ENCODE peak calls at places on chromosomes 11 and 22, in ten cellular contexts. S is LNCaP clone FGC, L is neuronal stem cell, J is tibial artery, K is uterus, C is astrocyte, Q is AG04449, U is Caco-2, W is H7, M is IMR-90. D is an unnamed sample.

GRCh38 chr22:33922268-33922667 is 2.0 kb upstream of the LARGE1 start:
- DNase-seq in Q (no peak), L (no peak), S (no peak), J (peak; percentile 34), M (peak; percentile 34), W (no peak), U (no peak), C (peak; percentile 9), K (peak; percentile 49), D (peak; percentile 75)

GRCh38 chr11:120750647-120751419 is 239.3 kb downstream of the GRIK4 start:
- DNase-seq in L (no peak), M (no peak), J (no peak), W (no peak), C (no peak), Q (no peak), K (no peak), U (no peak), S (no peak), D (no peak)

GRCh38 chr11:70242885-70243284 is 27.6 kb upstream of the PPFIA1 start:
- DNase-seq in U (peak; percentile 97), C (no peak), W (no peak), K (no peak), Q (no peak), M (no peak), J (no peak), S (no peak), L (no peak), D (no peak)

GRCh38 chr11:109015283-109015682 is 350.4 kb downstream of the DDX10 start:
- DNase-seq in W (no peak), S (no peak), K (no peak), J (no peak), Q (peak; percentile 29), U (no peak), L (no peak), C (peak; percentile 75), M (peak; percentile 82), D (no peak)

GRCh38 chr22:47674600-47674999 is 912.1 kb downstream of the TBC1D22A start:
- DNase-seq in C (no peak), L (no peak), K (no peak), M (no peak), S (no peak), J (no peak), Q (no peak), U (no peak), W (no peak), D (no peak)

GRCh38 chr11:126890561-126890960 is 110.0 kb downstream of the KIRREL3 start:
- DNase-seq in J (no peak), S (no peak), M (no peak), C (no peak), L (no peak), U (no peak), W (peak; percentile 58), K (no peak), Q (no peak), D (no peak)

GRCh38 chr11:104705475-104706195 is 192.6 kb downstream of the CASP12 start:
- DNase-seq in M (peak; percentile 18), W (no peak), K (no peak), Q (no peak), L (no peak), U (no peak), C (peak; percentile 38), S (no peak), J (peak; percentile 41), D (peak; percentile 63)

GRCh38 chr22:21650280-21650679 is 8.2 kb downstream of the SDF2L1 start:
- DNase-seq in S (no peak), W (no peak), K (no peak), J (no peak), M (no peak), Q (no peak), C (no peak), L (no peak), U (no peak), D (no peak)

GRCh38 chr11:124716596-124716995 is 23.1 kb upstream of the NRGN start:
- DNase-seq in J (no peak), W (no peak), U (no peak), M (peak; percentile 27), L (no peak), C (peak; percentile 44), Q (no peak), K (no peak), S (no peak), D (no peak)

GRCh38 chr11:1759851-1760220 is 3.9 kb downstream of the CTSD start:
- DNase-seq in L (no peak), U (no peak), W (no peak), M (no peak), K (no peak), C (no peak), J (no peak), Q (no peak), S (no peak), D (no peak)
- H3K4me3 ChIP-seq in L (no peak overlapping the region), U (no peak overlapping the region), W (no peak overlapping the region), M (no peak overlapping the region), K (no peak overlapping the region), C (no peak overlapping the region), J (peak overlapping the region; percentile 27), Q (no peak overlapping the region), S (no peak overlapping the region), D (no peak overlapping the region)

GRCh38 chr11:48019597-48019996 is 39.2 kb downstream of the PTPRJ start:
- DNase-seq in M (no peak), K (no peak), Q (no peak), L (no peak), W (no peak), C (no peak), J (no peak), S (no peak), U (no peak), D (no peak)
- H3K4me3 ChIP-seq in M (no peak overlapping the region), K (no peak overlapping the region), Q (no peak overlapping the region), L (no peak overlapping the region), W (no peak overlapping the region), C (no peak overlapping the region), J (no peak overlapping the region), S (no peak overlapping the region), U (no peak overlapping the region), D (no peak overlapping the region)

GRCh38 chr11:36375348-36376314 is 79.5 kb downstream of the PRR5L start:
- DNase-seq in Q (no peak), M (no peak), K (no peak), U (no peak), L (peak; percentile 26), C (no peak), W (peak; percentile 67), S (no peak), J (no peak), D (no peak)

GRCh38 chr11:36376315-36376887 is 80.3 kb downstream of the PRR5L start:
- DNase-seq in J (peak; percentile 31), S (no peak), U (no peak), C (peak; percentile 44), W (peak; percentile 80), M (peak; percentile 18), K (peak; percentile 25), Q (no peak), L (peak; percentile 42), D (peak; percentile 66)

GRCh38 chr11:36376888-36377758 is 81.0 kb downstream of the PRR5L start:
- DNase-seq in K (peak; percentile 31), W (peak; percentile 92), Q (no peak), J (peak; percentile 45), S (no peak), M (peak; percentile 28), U (peak; percentile 38), L (peak; percentile 63), C (peak; percentile 48), D (peak; percentile 81)

GRCh38 chr11:36379653-36380052 is 83.6 kb downstream of the PRR5L start:
- DNase-seq in C (no peak), S (no peak), U (no peak), Q (no peak), M (no peak), K (no peak), J (no peak), L (no peak), W (no peak), D (no peak)

GRCh38 chr11:36377759-36378553 is 81.9 kb downstream of the PRR5L start:
- DNase-seq in U (no peak), S (no peak), J (no peak), W (peak; percentile 46), M (no peak), K (no peak), Q (no peak), C (no peak), L (no peak), D (no peak)
- H3K4me3 ChIP-seq in U (peak overlapping the region; percentile 44), S (no peak overlapping the region), J (peak overlapping the region; percentile 56), W (peak overlapping the region; percentile 67), M (peak overlapping the region; percentile 83), K (peak overlapping the region; percentile 36), Q (peak overlapping the region; percentile 83), C (peak overlapping the region; percentile 83), L (peak overlapping the region; percentile 59), D (peak overlapping the region; percentile 61)

GRCh38 chr11:60459345-60459744 is 3.7 kb downstream of the MS4A1 start:
- DNase-seq in S (no peak), U (no peak), W (no peak), J (no peak), C (no peak), Q (no peak), K (no peak), M (no peak), L (no peak), D (no peak)
- H3K4me3 ChIP-seq in S (no peak overlapping the region), U (no peak overlapping the region), W (no peak overlapping the region), J (no peak overlapping the region), C (no peak overlapping the region), Q (no peak overlapping the region), K (no peak overlapping the region), M (no peak overlapping the region), L (no peak overlapping the region), D (no peak overlapping the region)

GRCh38 chr11:47944555-47945128 is 35.7 kb upstream of the PTPRJ start:
- DNase-seq in Q (no peak), K (no peak), L (no peak), W (no peak), C (peak; percentile 32), S (no peak), J (no peak), M (no peak), U (no peak), D (no peak)
- H3K4me3 ChIP-seq in Q (no peak overlapping the region), K (no peak overlapping the region), L (no peak overlapping the region), W (peak overlapping the region; percentile 6), C (no peak overlapping the region), S (no peak overlapping the region), J (no peak overlapping the region), M (no peak overlapping the region), U (no peak overlapping the region), D (no peak overlapping the region)

GRCh38 chr11:133441964-133442660 is 90.2 kb downstream of the OPCML start:
- DNase-seq in M (no peak), K (no peak), S (no peak), L (no peak), C (no peak), Q (no peak), U (no peak), W (no peak), J (no peak), D (no peak)
- H3K4me3 ChIP-seq in M (no peak overlapping the region), K (no peak overlapping the region), S (no peak overlapping the region), L (no peak overlapping the region), C (no peak overlapping the region), Q (no peak overlapping the region), U (no peak overlapping the region), W (no peak overlapping the region), J (no peak overlapping the region), D (no peak overlapping the region)

DNA sequence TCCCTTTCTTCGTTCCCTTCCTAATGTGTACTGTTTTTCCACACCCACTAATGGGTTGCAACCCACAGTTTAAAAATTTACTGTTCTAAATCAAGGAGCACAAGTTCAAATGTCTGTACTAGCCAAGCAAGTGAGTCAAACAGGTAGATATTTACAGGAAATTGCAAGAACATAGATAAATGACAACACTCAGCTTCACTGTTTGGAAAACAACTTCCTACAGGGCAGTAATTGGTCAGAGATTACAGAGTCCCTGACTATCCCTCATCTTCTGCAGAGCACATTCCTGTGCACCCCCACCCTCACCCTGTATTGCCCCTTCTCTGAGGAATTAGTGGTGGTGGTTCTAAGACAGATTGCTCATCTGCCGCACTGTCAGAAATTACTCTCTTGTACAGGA is 1.9 kb downstream of the SERPING1 start:
- DNase-seq in W (no peak), S (no peak), L (no peak), K (no peak), Q (no peak), U (no peak), C (no peak), J (no peak), M (no peak), D (no peak)
- H3K4me3 ChIP-seq in W (no peak overlapping the region), S (no peak overlapping the region), L (peak overlapping the region; percentile 55), K (no peak overlapping the region), Q (no peak overlapping the region), U (no peak overlapping the region), C (no peak overlapping the region), J (peak overlapping the region; percentile 71), M (peak overlapping the region; percentile 57), D (peak overlapping the region; percentile 83)